ENCODE peak calls at places on chromosome 4, in four cellular contexts. R, D, H and X are unnamed samples.

GRCh38 chr4:81919810-81920209 is 448.1 kb upstream of the RASGEF1B start:
- DNase-seq in R (no peak), H (no peak), D (no peak), X (no peak)

GRCh38 chr4:37767546-37767945 is 58.9 kb upstream of the PGM2 start:
- DNase-seq in R (no peak), H (peak; percentile 30), D (peak; percentile 83), X (no peak)

GRCh38 chr4:6199344-6199921 is 916 bp downstream of the JAKMIP1 start:
- DNase-seq in D (no peak), R (no peak), H (peak; percentile 25), X (no peak)

GRCh38 chr4:7905461-7905915 is 34.2 kb downstream of the AFAP1 start:
- DNase-seq in H (peak; percentile 63), R (no peak), D (peak; percentile 53), X (no peak)

GRCh38 chr4:141636077-141636770 is at the start of gene IL15:
- DNase-seq in D (no peak), H (peak; percentile 70), R (no peak), X (no peak)

GRCh38 chr4:110411599-110412011 is 64.3 kb upstream of the ENPEP start:
- DNase-seq in R (no peak), H (no peak), D (no peak), X (no peak)

GRCh38 chr4:130820448-130820847 is 1724.5 kb downstream of the C4orf33 start:
- DNase-seq in H (no peak), D (no peak), R (peak; percentile 19), X (no peak)

GRCh38 chr4:74005528-74005927 is 7.1 kb upstream of the CXCL5 start:
- DNase-seq in R (no peak), D (peak; percentile 25), H (peak; percentile 12), X (no peak)

GRCh38 chr4:27490747-27491146 is 630.1 kb downstream of the STIM2 start:
- DNase-seq in H (no peak), D (no peak), R (no peak), X (no peak)

GRCh38 chr4:3434891-3435683 is 6.7 kb upstream of the HGFAC start:
- DNase-seq in R (peak; percentile 17), H (no peak), D (no peak), X (no peak)

GRCh38 chr4:70601422-70602039 is 9.5 kb downstream of the AMBN start:
- DNase-seq in D (peak; percentile 61), R (peak; percentile 90), H (peak; percentile 45), X (peak; percentile 26)

GRCh38 chr4:81527115-81527514 is 55.4 kb upstream of the RASGEF1B start:
- DNase-seq in D (no peak), R (no peak), H (no peak), X (no peak)

GRCh38 chr4:93828332-93828829 is at the start of gene ATOH1:
- DNase-seq in H (peak; percentile 21), R (no peak), D (no peak), X (no peak)

GRCh38 chr4:93829531-93830089 is 1.1 kb downstream of the ATOH1 start:
- DNase-seq in D (no peak), R (no peak), H (peak; percentile 3), X (no peak)

GRCh38 chr4:93828830-93829530 is 427 bp downstream of the ATOH1 start:
- DNase-seq in H (peak; percentile 13), R (no peak), D (no peak), X (no peak)

GRCh38 chr4:93825551-93826216 is 2.9 kb upstream of the ATOH1 start:
- DNase-seq in R (no peak), H (no peak), D (no peak), X (no peak)

GRCh38 chr4:93827272-93827947 is 1.1 kb upstream of the ATOH1 start:
- DNase-seq in H (no peak), D (no peak), R (no peak), X (no peak)
- H3K4me3 ChIP-seq in H (no peak overlapping the region), D (no peak overlapping the region), R (no peak overlapping the region), X (no peak overlapping the region)

GRCh38 chr4:108637856-108638255 is 12.5 kb upstream of the OSTC start:
- DNase-seq in D (peak; percentile 20), R (no peak), H (peak; percentile 54), X (no peak)
- TF ChIP-seq CTCF in D (peak; percentile 3), R (peak; percentile 39), H (peak; percentile 6), X (no peak)

DNA sequence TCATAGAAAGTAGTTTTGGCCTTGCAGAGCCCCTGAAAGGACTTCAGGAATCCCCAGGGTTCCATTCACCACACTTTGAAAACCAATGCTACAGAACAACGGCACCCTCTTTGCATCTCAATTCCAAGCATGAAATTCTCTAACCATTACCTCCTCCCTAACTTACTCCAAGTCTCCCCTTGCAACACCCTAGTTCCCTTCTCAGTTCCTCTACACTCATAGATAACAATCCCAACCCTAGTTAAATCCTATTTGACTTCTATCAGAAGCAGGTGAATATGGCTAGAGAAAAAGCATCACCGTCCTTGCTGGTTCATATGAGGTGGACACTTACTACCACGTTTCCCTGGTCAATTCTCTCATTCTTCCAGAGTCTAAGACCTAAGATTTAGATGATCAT is 2.4 kb downstream of the RCHY1 start:
- DNase-seq in H (no peak), D (no peak), R (no peak), X (no peak)
- H3K4me3 ChIP-seq in H (peak overlapping the region; percentile 34), D (peak overlapping the region; percentile 92), R (peak overlapping the region; percentile 87), X (no peak overlapping the region)

DNA sequence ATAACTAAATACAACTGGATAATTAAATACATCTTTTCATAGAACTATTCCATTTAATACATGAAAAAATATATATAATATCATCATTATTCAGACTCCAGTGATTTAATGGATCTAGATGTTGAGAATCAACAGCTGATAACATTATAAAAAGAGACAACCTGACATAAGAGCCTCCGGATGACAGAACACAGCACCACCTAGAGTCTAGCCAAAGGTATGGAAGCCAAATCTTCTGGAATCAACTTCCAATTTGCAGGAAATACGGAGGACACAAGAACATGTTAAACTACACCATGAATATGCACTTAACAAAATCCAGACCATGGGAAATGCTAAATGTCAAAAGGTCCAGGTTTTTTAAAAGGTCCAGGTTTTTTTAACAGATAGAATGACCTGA is 55.0 kb downstream of the LRBA start:
- DNase-seq in H (peak; percentile 54), R (no peak), D (peak; percentile 58), X (no peak)
- TF ChIP-seq CTCF in H (peak; percentile 55), R (peak; percentile 63), D (peak; percentile 78), X (peak; percentile 15)

DNA sequence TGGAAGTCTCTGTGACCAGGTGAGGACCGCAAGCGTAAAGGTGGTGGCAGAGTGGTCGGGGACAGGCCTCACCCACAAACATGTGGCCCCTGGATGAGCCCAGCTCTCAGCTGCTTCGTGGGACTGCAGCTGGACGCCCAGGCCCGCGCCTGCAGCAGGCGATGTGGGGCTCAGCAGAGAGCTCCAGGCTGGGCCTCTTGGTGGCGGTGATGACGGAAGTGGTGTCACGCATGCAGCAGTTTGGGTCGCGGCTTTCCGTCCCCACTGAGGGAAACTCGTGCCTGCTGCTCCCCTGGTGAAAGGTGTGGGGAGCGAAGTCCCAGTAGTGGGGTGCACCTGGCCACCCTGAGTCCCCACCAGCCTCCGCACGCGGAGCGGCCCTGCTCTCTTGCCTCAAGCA is 26.8 kb downstream of the PCGF3 start:
- DNase-seq in H (no peak), D (no peak), R (no peak), X (no peak)
- H3K4me3 ChIP-seq in H (no peak overlapping the region), D (no peak overlapping the region), R (no peak overlapping the region), X (no peak overlapping the region)

DNA sequence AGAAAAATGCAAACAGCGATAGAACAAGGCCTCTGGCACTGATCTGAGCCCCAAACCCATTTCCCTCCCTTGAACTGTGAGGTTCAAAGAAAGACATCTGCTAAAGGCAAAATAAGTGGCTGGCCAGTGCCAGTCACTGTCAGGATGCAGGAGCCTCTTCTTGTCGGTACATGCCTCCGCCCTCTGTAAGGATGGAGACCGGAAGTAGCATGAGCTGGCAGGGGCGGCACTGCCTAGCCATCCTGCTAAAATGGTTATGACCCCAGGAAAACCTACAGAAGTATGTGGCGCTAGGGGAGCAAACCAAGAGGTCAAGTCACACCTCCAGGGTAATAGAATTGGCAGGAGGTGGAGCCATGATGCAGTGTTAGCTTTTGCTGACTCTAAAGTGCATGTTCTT is 180.3 kb downstream of the DCLK2 start:
- DNase-seq in R (no peak), H (no peak), D (no peak), X (no peak)
- TF ChIP-seq CTCF in R (no peak), H (no peak), D (no peak), X (no peak)

GRCh38 chr4:190014771-190015537 is 12.1 kb downstream of the FRG2 start:
- DNase-seq in D (no peak), R (no peak), H (peak; percentile 31), X (no peak)
- H3K4me3 ChIP-seq in D (peak overlapping the region; percentile 10), R (no peak overlapping the region), H (no peak overlapping the region), X (peak overlapping the region; percentile 29)

GRCh38 chr4:67896421-67897065 is 12.7 kb upstream of the TMPRSS11D start:
- DNase-seq in H (no peak), R (no peak), D (no peak), X (no peak)

GRCh38 chr4:67892905-67893304 is 9.1 kb upstream of the TMPRSS11D start:
- DNase-seq in H (peak; percentile 52), R (no peak), D (no peak), X (no peak)

GRCh38 chr4:67891645-67892044 is 7.8 kb upstream of the TMPRSS11D start:
- DNase-seq in D (no peak), R (no peak), H (no peak), X (no peak)

GRCh38 chr4:67897686-67898085 is 13.9 kb upstream of the TMPRSS11D start:
- DNase-seq in R (no peak), D (no peak), H (no peak), X (no peak)

DNA sequence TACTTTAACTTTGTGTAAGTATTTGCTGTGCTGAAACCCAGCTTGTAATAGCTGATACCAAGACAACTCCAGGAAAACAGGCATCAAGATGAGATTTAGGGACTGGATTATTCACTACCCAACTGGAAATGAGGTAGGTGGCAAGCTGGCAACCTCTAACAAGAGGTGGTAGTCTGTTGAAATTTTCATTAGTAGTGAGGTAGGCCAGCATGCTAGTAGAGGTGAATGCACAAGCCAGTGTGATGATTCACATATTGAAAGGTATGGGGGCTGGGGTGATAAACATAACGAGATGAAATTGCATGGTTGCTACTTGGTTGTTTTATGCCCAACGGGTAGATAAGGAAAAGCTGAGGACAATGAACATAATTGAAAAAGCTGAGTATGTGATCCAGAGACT is 8.5 kb upstream of the TMPRSS11D start:
- DNase-seq in R (no peak), D (no peak), H (no peak), X (no peak)
- TF ChIP-seq CTCF in R (no peak), D (no peak), H (no peak), X (no peak)

DNA sequence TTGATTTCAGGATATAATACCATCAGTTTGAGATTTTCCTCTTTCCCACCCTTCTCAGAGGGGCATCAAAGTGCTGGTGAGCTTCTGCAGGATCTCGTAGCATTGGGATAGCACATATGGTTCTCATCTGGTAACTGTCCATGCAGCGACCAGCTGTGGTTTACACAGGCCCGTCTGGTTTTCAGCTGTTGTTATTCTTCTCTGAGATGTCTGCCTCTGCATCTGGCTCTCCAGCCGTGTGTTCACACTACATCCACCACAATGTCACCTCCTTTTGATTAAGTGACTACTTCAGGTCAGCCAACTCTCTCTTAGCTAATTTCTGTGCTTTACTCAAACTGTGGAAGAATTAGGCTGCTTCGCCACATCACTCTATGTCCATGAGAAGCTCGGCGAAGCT is 676.7 kb upstream of the TENM3 start:
- DNase-seq in R (no peak), H (peak; percentile 50), D (peak; percentile 5), X (peak; percentile 10)
- H3K4me3 ChIP-seq in R (no peak overlapping the region), H (no peak overlapping the region), D (no peak overlapping the region), X (no peak overlapping the region)